ENCODE peak calls at places on chromosome 7, in four cellular contexts. H, O, X and P are unnamed samples. For H3K36me3, the result is how much of the 10 kb centered on the place peaks cover.

GRCh38 chr7:94374721-94375120 is 20.0 kb upstream of the COL1A2 start:
- DNase-seq in H (no peak), O (no peak), X (no peak), P (no peak)

GRCh38 chr7:77684030-77684429 is 12.2 kb upstream of the RSBN1L start:
- DNase-seq in H (no peak), X (peak), O (no peak), P (peak)

GRCh38 chr7:33091111-33091531 is 18.1 kb downstream of the RP9 start:
- DNase-seq in X (no peak), O (no peak), H (no peak), P (no peak)

GRCh38 chr7:46291601-46292150 is 370.6 kb upstream of the IGFBP3 start:
- DNase-seq in X (no peak), O (no peak), H (peak), P (no peak)

GRCh38 chr7:111006691-111007090 is 84.2 kb upstream of the LRRN3 start:
- DNase-seq in O (no peak), X (no peak), H (no peak), P (no peak)

GRCh38 chr7:11261470-11261869 is 287.8 kb downstream of the PHF14 start:
- DNase-seq in X (no peak), O (peak), H (no peak), P (no peak)

GRCh38 chr7:51308738-51309102 is 7.9 kb downstream of the COBL start:
- DNase-seq in H (no peak), O (no peak), X (no peak), P (no peak)

GRCh38 chr7:124456286-124456685 is 309.3 kb downstream of the GPR37 start:
- DNase-seq in H (no peak), X (no peak), O (no peak), P (no peak)

GRCh38 chr7:256461-256940 is 33.5 kb upstream of the FOXL3 start:
- DNase-seq in H (no peak), O (no peak), X (no peak), P (no peak)

GRCh38 chr7:117114272-117114671 is 161.0 kb downstream of the ST7 start:
- DNase-seq in X (no peak), H (no peak), O (no peak), P (no peak)

GRCh38 chr7:95684037-95684436 is 87.7 kb upstream of the PDK4 start:
- DNase-seq in X (no peak), H (no peak), O (peak), P (no peak)

GRCh38 chr7:22147113-22147512 is 201.4 kb upstream of the CDCA7L start:
- DNase-seq in X (no peak), H (no peak), O (no peak), P (no peak)

GRCh38 chr7:121755818-121756501 is 117.0 kb upstream of the PTPRZ1 start:
- DNase-seq in H (no peak), X (no peak), O (no peak), P (peak)

GRCh38 chr7:91864070-91864469 is 16.4 kb downstream of the MTERF1 start:
- DNase-seq in H (no peak), X (no peak), O (no peak), P (no peak)

GRCh38 chr7:75914169-75914654 is 743 bp upstream of the POR start:
- DNase-seq in H (no peak), O (no peak), X (peak), P (no peak)

GRCh38 chr7:92417913-92418312 is 29.4 kb upstream of the GATAD1 start:
- DNase-seq in H (no peak), X (no peak), O (no peak), P (no peak)

GRCh38 chr7:20217193-20217948 is at the start of gene MACC1:
- DNase-seq in O (peak), H (no peak), X (peak), P (no peak)

GRCh38 chr7:10888861-10889260 is 84.8 kb upstream of the PHF14 start:
- DNase-seq in H (no peak), O (no peak), X (no peak), P (no peak)

GRCh38 chr7:101125989-101126650 is 784 bp upstream of the SERPINE1 start:
- DNase-seq in H (peak), X (peak), O (no peak), P (no peak)

GRCh38 chr7:69814421-69814962 is 216.2 kb downstream of the AUTS2 start:
- DNase-seq in H (no peak), O (no peak), X (peak), P (peak)

GRCh38 chr7:93592588-93593266 is 18.2 kb upstream of the CALCR start:
- DNase-seq in O (no peak), X (no peak), H (no peak), P (no peak)

GRCh38 chr7:26237035-26237807 is 35.7 kb downstream of the CBX3 start:
- DNase-seq in X (no peak), H (peak), O (no peak), P (no peak)

GRCh38 chr7:11701829-11702560 is 130.0 kb downstream of the THSD7A start:
- DNase-seq in X (no peak), H (no peak), O (no peak), P (no peak)

GRCh38 chr7:129468087-129468486 is 33.9 kb downstream of the STRIP2 start:
- DNase-seq in X (no peak), O (no peak), H (no peak), P (no peak)

GRCh38 chr7:122290476-122290875 is 14.1 kb downstream of the FEZF1 start:
- DNase-seq in X (no peak), O (no peak), H (no peak), P (no peak)

GRCh38 chr7:139570626-139571025 is 47.1 kb downstream of the CLEC2L start:
- DNase-seq in X (no peak), H (no peak), O (no peak), P (no peak)

GRCh38 chr7:96665689-96666088 is 44.0 kb downstream of the SEM1 start:
- DNase-seq in O (no peak), X (no peak), H (no peak), P (no peak)

GRCh38 chr7:151078233-151079040 is 2.2 kb downstream of the FASTK start:
- DNase-seq in X (no peak), H (no peak), O (no peak), P (no peak)

GRCh38 chr7:157932498-157933218 is 595.9 kb downstream of the DNAJB6 start:
- DNase-seq in X (no peak), O (peak), H (peak), P (no peak)

GRCh38 chr7:94417921-94418320 is 23.2 kb downstream of the COL1A2 start:
- DNase-seq in H (no peak), X (no peak), O (no peak), P (no peak)

GRCh38 chr7:920351-921070 is 34.0 kb downstream of the ADAP1 start:
- DNase-seq in X (peak), O (no peak), H (no peak), P (no peak)

GRCh38 chr7:14754631-14755030 is 147.9 kb downstream of the DGKB start:
- DNase-seq in O (no peak), X (no peak), H (no peak), P (no peak)

GRCh38 chr7:14095233-14095950 is 105.9 kb upstream of the ETV1 start:
- DNase-seq in X (no peak), H (no peak), O (no peak), P (no peak)

GRCh38 chr7:104642551-104642950 is 314.1 kb downstream of the LHFPL3 start:
- DNase-seq in X (no peak), H (no peak), O (no peak), P (no peak)

GRCh38 chr7:106243893-106244292 is 40.9 kb downstream of the NAMPT start:
- DNase-seq in H (no peak), O (no peak), X (no peak), P (no peak)

GRCh38 chr7:75814407-75814947 is 871 bp upstream of the CCL24 start:
- DNase-seq in H (no peak), X (no peak), O (no peak), P (no peak)

GRCh38 chr7:468141-468540 is 51.5 kb downstream of the PDGFA start:
- DNase-seq in X (no peak), H (no peak), O (no peak), P (no peak)

GRCh38 chr7:46174192-46174572 is 253.1 kb upstream of the IGFBP3 start:
- DNase-seq in H (no peak), O (no peak), X (no peak), P (no peak)

DNA sequence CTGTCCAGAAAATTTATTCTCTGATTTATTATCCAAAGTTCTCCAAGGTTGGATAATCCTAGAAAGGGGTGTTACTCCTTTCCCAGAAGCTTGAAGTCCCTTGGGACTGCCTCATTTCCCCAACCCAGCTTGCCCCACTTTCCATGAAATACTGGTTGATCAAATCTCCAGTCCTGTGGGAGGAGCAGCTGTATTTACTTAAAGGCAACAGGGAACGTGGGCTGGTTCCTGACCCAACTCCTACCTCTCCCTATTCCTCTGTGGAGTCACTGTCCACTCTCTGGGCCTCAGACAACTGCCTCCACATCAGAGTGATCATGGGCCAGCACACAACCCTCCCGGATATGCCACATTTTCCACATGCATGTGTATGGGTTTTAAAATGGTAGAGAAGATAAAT is 166.2 kb upstream of the PRR15 start:
- DNase-seq in O (no peak), X (no peak), H (no peak), P (no peak)
- H3K36me3 ChIP-seq in O (under half), X (under half), H (under half), P (under half)

GRCh38 chr7:149620961-149621360 is 123.4 kb upstream of the ZNF746 start:
- DNase-seq in X (no peak), H (no peak), O (no peak), P (no peak)
- H3K36me3 ChIP-seq in X (half or more), H (under half), O (under half), P (half or more)

GRCh38 chr7:135562720-135563119 is 5.0 kb downstream of the NUP205 start:
- DNase-seq in X (no peak), H (no peak), O (no peak), P (peak)
- H3K36me3 ChIP-seq in X (under half), H (under half), O (under half), P (under half)

GRCh38 chr7:37360469-37360868 is 88.2 kb downstream of the ELMO1 start:
- DNase-seq in X (no peak), H (no peak), O (no peak), P (no peak)
- H3K36me3 ChIP-seq in X (under half), H (under half), O (under half), P (under half)

DNA sequence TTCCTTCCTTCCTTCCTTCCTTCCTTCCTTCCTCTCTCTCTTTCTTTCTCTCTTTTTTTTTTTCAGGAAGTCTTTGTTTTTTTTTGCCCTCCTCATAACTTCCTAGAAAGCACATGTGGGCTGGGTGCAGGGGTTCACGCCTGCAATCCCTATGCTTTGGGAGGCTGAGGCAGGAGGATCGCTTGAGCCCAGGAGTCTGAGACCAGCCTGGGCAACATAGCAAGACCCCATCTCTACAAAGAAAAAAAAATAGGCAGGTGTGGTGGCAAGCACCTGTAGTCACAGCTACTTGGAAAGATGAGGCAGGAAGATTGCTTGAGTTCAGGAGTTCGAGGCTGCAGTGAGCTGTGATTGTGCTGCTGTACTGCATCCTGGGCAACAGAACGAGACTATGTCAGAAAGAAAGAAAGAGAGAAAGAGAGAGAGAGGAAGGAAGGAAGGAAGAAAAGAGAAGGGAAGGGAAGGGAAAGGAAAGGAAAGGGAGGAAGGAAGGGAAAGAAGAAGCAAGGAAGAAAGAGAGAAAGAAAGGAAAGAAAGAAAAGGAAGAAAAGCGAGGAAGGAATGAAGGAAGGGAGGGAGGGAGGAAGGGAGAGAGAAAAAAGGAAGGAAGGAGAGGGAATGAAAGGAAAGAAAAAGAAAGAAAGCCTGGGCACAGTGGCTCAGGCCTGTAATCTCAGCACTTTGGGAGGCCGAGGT is 13.5 kb upstream of the BAIAP2L1 start:
- DNase-seq in H (no peak), O (no peak), X (no peak), P (no peak)
- H3K36me3 ChIP-seq in H (under half), O (under half), X (under half), P (under half)

GRCh38 chr7:37218956-37219355 is 229.7 kb downstream of the ELMO1 start:
- DNase-seq in O (no peak), X (peak), H (no peak), P (no peak)
- H3K36me3 ChIP-seq in O (under half), X (under half), H (under half), P (under half)

GRCh38 chr7:135183478-135183877 is 13.0 kb upstream of the CYREN start:
- DNase-seq in O (no peak), X (no peak), H (no peak), P (no peak)
- H3K36me3 ChIP-seq in O (under half), X (half or more), H (under half), P (half or more)